ENCODE peak calls at places on chromosomes 12 and 14, in ten cellular contexts. Y is prostate gland, D is esophagus muscularis mucosa, K is adrenal gland, C is endothelial cell of umbilical vein, R is body of pancreas, Q is Peyer's patch, H is heart left ventricle, U is IMR-90, E is ovary. X is an unnamed sample.

GRCh38 chr14:33569844-33570716 is 380.8 kb downstream of the EGLN3 start:
- DNase-seq in Y (no peak), D (no peak), K (no peak), C (peak; percentile 35), R (no peak), Q (no peak), H (no peak), U (no peak), E (no peak), X (no peak)

GRCh38 chr12:68971404-68971803 is 38.4 kb upstream of the CPM start:
- DNase-seq in Y (no peak), D (no peak), K (no peak), C (no peak), R (no peak), Q (no peak), H (no peak), U (peak; percentile 82), E (no peak), X (no peak)

GRCh38 chr14:74913986-74914573 is 9.0 kb downstream of the RPS6KL1 start:
- DNase-seq in Y (peak; percentile 68), D (no peak), K (peak; percentile 81), C (peak; percentile 66), R (peak; percentile 56), Q (no peak), H (peak; percentile 75), U (peak; percentile 77), E (peak; percentile 71), X (peak; percentile 79)

GRCh38 chr14:33836203-33836894 is 114.5 kb downstream of the EGLN3 start:
- DNase-seq in Y (no peak), D (peak; percentile 68), K (no peak), C (no peak), R (no peak), Q (no peak), H (no peak), U (no peak), E (no peak), X (no peak)

GRCh38 chr12:113142173-113142885 is 6.8 kb upstream of the RASAL1 start:
- DNase-seq in Y (no peak), D (no peak), K (peak; percentile 71), C (no peak), R (peak; percentile 82), Q (no peak), H (peak; percentile 46), U (no peak), E (no peak), X (peak; percentile 42)

GRCh38 chr12:107126688-107127481 is 33.5 kb upstream of the CRY1 start:
- DNase-seq in Y (no peak), D (no peak), K (no peak), C (peak; percentile 55), R (no peak), Q (no peak), H (no peak), U (peak; percentile 24), E (no peak), X (no peak)

GRCh38 chr12:52087961-52088820 is 8.7 kb downstream of the SMIM41 start:
- DNase-seq in Y (no peak), D (no peak), K (no peak), C (no peak), R (no peak), Q (no peak), H (no peak), U (no peak), E (no peak), X (peak; percentile 76)

GRCh38 chr12:118292836-118293235 is 79.9 kb downstream of the TAOK3 start:
- DNase-seq in Y (no peak), D (no peak), K (no peak), C (no peak), R (no peak), Q (no peak), H (no peak), U (no peak), E (no peak), X (no peak)

GRCh38 chr14:90976076-90976475 is 84.4 kb downstream of the RPS6KA5 start:
- DNase-seq in Y (no peak), D (no peak), K (no peak), C (no peak), R (no peak), Q (no peak), H (no peak), U (no peak), E (no peak), X (no peak)

GRCh38 chr12:79933580-79934264 is 1.2 kb downstream of the PPP1R12A start:
- DNase-seq in Y (no peak), D (no peak), K (no peak), C (peak; percentile 59), R (no peak), Q (no peak), H (no peak), U (peak; percentile 6), E (no peak), X (no peak)

GRCh38 chr12:111638576-111638975 is 39.5 kb upstream of the ATXN2 start:
- DNase-seq in Y (no peak), D (no peak), K (no peak), C (no peak), R (no peak), Q (no peak), H (no peak), U (no peak), E (no peak), X (no peak)

GRCh38 chr12:12880537-12880936 is 10.8 kb upstream of the GPRC5A start:
- DNase-seq in Y (no peak), D (no peak), K (no peak), C (no peak), R (no peak), Q (no peak), H (no peak), U (no peak), E (no peak), X (no peak)

GRCh38 chr12:64480148-64480547 is 28.2 kb downstream of the TBK1 start:
- DNase-seq in Y (no peak), D (no peak), K (no peak), C (no peak), R (no peak), Q (no peak), H (no peak), U (peak; percentile 24), E (no peak), X (no peak)

GRCh38 chr14:61730756-61731373 is 31.4 kb upstream of the SNAPC1 start:
- DNase-seq in Y (no peak), D (no peak), K (no peak), C (peak; percentile 54), R (no peak), Q (no peak), H (no peak), U (no peak), E (no peak), X (no peak)
- TF ChIP-seq CTCF in Y (no peak), D (peak; percentile 45), K (peak; percentile 17), C (peak; percentile 2), R (peak; percentile 63), Q (peak; percentile 62), H (no peak), U (peak; percentile 30), E (peak; percentile 69), X (no peak)

DNA sequence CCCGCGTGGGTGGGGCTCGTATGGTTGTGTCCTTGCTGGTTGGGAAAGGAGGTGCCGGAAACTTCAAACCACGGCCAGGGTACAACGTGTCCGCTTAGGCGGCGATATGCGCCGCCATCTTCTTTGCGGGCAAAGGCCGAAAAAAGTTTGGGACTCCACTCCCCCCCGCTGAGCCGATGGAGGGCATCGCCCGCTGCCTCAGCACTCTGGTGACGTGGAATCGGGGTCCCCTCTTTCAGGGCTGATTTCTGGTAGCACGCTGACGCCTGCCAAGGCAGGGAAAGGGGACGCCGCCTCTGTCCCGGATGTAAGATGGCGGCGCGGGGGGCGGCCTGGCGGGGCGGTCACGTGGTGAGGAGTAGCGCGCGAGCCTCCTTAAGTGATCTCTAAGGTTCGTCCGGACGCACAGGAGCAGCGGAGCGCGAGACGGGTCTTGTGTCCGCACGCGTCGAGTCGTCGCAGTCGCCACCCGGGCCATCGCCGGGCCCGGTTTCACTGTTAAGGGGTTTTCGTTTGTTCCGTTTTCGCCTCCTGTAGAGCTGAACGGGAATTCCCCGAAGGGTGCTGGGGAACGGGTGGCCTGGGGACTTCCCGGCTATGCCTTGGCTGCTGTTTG is 135.9 kb downstream of the MON2 start:
- DNase-seq in Y (peak; percentile 88), D (peak; percentile 98), K (peak; percentile 92), C (peak; percentile 91), R (peak; percentile 86), Q (peak; percentile 89), H (peak; percentile 94), U (peak; percentile 90), E (peak; percentile 89), X (peak; percentile 88)
- TF ChIP-seq POLR2A in Y (no peak), D (peak; percentile 14), K (peak; percentile 15), C (peak; percentile 92), R (no peak), Q (no peak), H (no peak), U (peak; percentile 87), E (peak; percentile 55), X (no peak)

DNA sequence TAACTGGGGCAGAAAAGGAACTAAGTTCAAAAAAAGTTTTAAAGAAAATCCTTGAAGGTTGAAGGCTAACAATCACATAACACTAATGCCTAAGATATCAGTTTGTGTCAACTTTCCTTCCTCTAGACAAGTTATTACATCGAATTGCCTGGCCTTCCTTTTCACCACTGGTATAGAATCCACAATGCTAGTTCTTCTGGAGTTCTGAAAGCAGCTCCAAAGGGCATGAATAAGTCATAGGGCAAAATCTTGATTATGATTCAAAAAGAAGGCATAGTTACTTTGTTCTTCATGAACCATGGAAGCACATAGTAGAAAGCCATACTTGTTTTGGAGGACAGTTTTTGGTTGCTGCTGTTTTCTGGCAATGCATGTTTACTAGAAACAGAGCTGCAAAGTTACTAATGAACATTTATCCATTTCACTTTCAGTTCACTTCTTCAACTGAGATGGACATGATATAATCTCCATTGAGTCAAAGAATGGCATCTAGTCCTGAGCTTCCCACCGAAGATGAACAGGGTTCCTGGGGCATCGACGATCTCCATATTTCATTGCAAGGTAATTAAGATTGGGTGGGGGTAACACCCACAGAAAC is 56.0 kb downstream of the SYNE2 start:
- DNase-seq in Y (no peak), D (no peak), K (no peak), C (peak; percentile 63), R (no peak), Q (no peak), H (no peak), U (no peak), E (no peak), X (no peak)
- H3K4me3 ChIP-seq in Y (no peak overlapping the region), D (peak overlapping the region; percentile 7), K (no peak overlapping the region), C (peak overlapping the region; percentile 7), R (no peak overlapping the region), Q (no peak overlapping the region), H (peak overlapping the region; percentile 23), U (peak overlapping the region; percentile 4), E (peak overlapping the region; percentile 13), X (no peak overlapping the region)

DNA sequence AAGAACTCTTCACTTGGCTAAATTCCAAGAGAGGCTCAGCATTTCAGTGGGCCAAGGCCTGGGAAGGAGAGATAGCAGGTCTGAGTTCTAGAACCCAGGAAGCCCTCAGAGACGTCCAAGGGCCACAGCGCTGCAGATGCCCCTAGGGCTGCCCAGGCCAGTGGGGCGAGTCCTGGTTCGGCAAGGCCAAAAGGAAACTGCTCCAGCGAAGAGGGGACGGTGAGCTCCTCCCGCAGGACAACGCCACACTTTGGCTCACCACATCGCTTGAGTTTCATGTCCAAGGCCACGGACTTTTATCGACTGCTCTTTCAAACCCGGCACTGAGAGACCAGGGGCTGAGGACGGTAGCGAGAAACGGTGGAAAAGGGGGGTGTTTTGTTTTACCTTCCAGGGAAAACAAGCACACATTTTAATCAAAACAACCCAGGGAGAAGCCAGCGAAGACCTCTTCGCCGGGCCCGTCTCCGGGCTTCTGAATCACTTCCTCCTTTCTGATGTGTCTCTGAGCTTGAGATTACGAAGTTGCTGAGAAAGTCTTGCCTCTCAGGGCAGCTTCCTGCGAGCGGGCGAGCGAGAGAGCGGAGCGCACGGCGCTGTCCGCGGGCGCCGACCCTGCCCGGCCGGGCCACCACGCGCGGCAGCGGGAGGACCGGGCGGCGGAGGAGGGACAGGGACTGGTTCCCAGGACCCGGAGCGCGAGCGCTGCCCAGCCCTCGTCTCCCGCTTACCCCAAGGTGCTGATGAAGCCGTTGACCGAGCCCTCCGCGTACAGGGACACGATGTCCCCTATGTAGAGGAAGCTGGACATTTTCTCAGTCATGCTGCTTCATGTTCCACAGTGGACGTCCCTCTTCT is 806 bp downstream of the ITPR2 start:
- DNase-seq in Y (peak; percentile 71), D (no peak), K (peak; percentile 78), C (peak; percentile 87), R (peak; percentile 56), Q (peak; percentile 78), H (peak; percentile 66), U (peak; percentile 80), E (peak; percentile 71), X (peak; percentile 51)
- TF ChIP-seq CTCF in Y (no peak), D (no peak), K (no peak), C (no peak), R (no peak), Q (no peak), H (no peak), U (peak; percentile 13), E (no peak), X (no peak)